ENCODE peak calls at places on chromosome 22, in nine cellular contexts. Y is cardiac muscle cell, U is HFFc6, Q is AG10803, L is spleen, S is tibial nerve, D is fibroblast of lung, R is RWPE1, C is progenitor cell of endocrine pancreas. V is an unnamed sample.

GRCh38 chr22:49518436-49518970 is 309.2 kb downstream of the BRD1 start:
- DNase-seq in Y (no peak), U (no peak), Q (no peak), L (peak), S (no peak), D (no peak), R (no peak), C (no peak), V (no peak)

GRCh38 chr22:25070870-25071465 is 118.5 kb downstream of the KIAA1671 start:
- DNase-seq in Y (peak), U (no peak), Q (no peak), L (no peak), S (no peak), D (no peak), R (no peak), C (no peak), V (no peak)

GRCh38 chr22:36435516-36436415 is 45.7 kb downstream of the TXN2 start:
- DNase-seq in Y (no peak), U (no peak), Q (no peak), L (peak), S (no peak), D (no peak), R (no peak), C (no peak), V (no peak)

GRCh38 chr22:17087176-17088131 is 2.7 kb downstream of the IL17RA start:
- DNase-seq in Y (peak), U (peak), Q (peak), L (no peak), S (no peak), D (peak), R (no peak), C (no peak), V (no peak)

GRCh38 chr22:42262964-42263363 is 7.5 kb downstream of the TCF20 start:
- DNase-seq in Y (peak), U (no peak), Q (no peak), L (no peak), S (no peak), D (no peak), R (no peak), C (no peak), V (no peak)

GRCh38 chr22:45818130-45819085 is 146.8 kb downstream of the ATXN10 start:
- DNase-seq in Y (no peak), U (no peak), Q (no peak), L (no peak), S (no peak), D (peak), R (no peak), C (no peak), V (no peak)

GRCh38 chr22:18152519-18152918 is 2.5 kb downstream of the USP18 start:
- DNase-seq in Y (no peak), U (no peak), Q (no peak), L (no peak), S (no peak), D (no peak), R (no peak), C (no peak), V (no peak)

GRCh38 chr22:37684803-37685615 is 1.1 kb upstream of the NOL12 start:
- DNase-seq in Y (no peak), U (no peak), Q (no peak), L (no peak), S (no peak), D (no peak), R (no peak), C (no peak), V (no peak)

GRCh38 chr22:42432020-42432596 is at the start of gene NFAM1:
- DNase-seq in Y (no peak), U (no peak), Q (no peak), L (peak), S (no peak), D (no peak), R (no peak), C (no peak), V (no peak)

GRCh38 chr22:40817737-40818136 is 1.4 kb downstream of the SLC25A17 start:
- DNase-seq in Y (no peak), U (no peak), Q (no peak), L (no peak), S (no peak), D (no peak), R (no peak), C (no peak), V (no peak)

GRCh38 chr22:25083414-25084166 is 116.1 kb upstream of the CRYBB3 start:
- DNase-seq in Y (no peak), U (no peak), Q (no peak), L (no peak), S (peak), D (no peak), R (no peak), C (no peak), V (no peak)

GRCh38 chr22:41983516-41983915 is 14.3 kb downstream of the SEPTIN3 start:
- DNase-seq in Y (peak), U (peak), Q (peak), L (no peak), S (no peak), D (no peak), R (no peak), C (no peak), V (no peak)

GRCh38 chr22:45316796-45317526 is 7.2 kb downstream of the FAM118A start:
- DNase-seq in Y (no peak), U (no peak), Q (no peak), L (no peak), S (no peak), D (no peak), R (no peak), C (no peak), V (no peak)

GRCh38 chr22:35984776-35985175 is 43.8 kb downstream of the RBFOX2 start:
- DNase-seq in Y (no peak), U (no peak), Q (peak), L (no peak), S (no peak), D (no peak), R (no peak), C (no peak), V (no peak)

GRCh38 chr22:37032535-37033460 is 13.3 kb downstream of the MPST start:
- DNase-seq in Y (peak), U (no peak), Q (peak), L (no peak), S (no peak), D (peak), R (peak), C (peak), V (no peak)

GRCh38 chr22:49382451-49382735 is 445.3 kb downstream of the BRD1 start:
- DNase-seq in Y (no peak), U (no peak), Q (no peak), L (peak), S (no peak), D (no peak), R (no peak), C (no peak), V (no peak)

GRCh38 chr22:37418627-37419369 is 8.5 kb downstream of the ELFN2 start:
- DNase-seq in Y (no peak), U (no peak), Q (no peak), L (no peak), S (no peak), D (no peak), R (no peak), C (no peak), V (no peak)

GRCh38 chr22:38109391-38110000 is 988 bp downstream of the BAIAP2L2 start:
- DNase-seq in Y (no peak), U (no peak), Q (no peak), L (no peak), S (no peak), D (no peak), R (no peak), C (no peak), V (no peak)

DNA sequence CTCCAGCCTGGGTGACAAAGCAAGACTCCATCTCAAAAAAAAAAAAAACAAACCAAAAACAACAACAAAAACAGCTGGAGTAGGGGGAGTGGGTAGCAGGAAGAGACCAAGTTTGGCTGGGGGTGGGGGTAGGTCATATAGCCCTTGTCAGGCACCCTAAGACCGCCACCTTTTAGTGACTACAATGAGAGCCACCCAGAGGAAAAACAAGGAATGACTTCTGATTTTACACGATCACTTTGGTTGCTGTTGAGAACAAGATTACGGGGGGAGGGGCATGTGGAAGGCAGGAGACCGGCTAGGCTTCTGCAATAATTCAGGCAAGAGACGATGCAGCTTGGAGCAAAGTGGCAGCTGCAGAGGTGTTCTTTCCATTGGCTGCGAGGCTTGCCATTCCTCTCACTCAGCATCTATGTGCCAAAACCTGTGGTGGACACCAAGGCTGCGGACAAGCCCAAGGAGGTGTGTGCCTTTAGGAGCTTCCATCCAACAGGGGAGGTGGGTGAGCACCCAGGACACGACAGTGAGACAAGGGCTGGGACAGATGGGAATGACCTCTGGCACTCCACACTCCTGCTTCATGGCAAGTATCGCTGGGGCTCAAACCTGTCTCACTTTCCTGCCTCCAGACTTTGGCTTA is 1.7 kb downstream of the RPS19BP1 start:
- DNase-seq in Y (peak), U (no peak), Q (peak), L (no peak), S (no peak), D (peak), R (peak), C (no peak), V (no peak)
- TF ChIP-seq CTCF in Y (peak), U (peak), Q (peak), L (no peak), S (no peak), D (peak), R (peak), C (peak), V (peak)

GRCh38 chr22:20016734-20017621 is at the start of gene ARVCF:
- DNase-seq in Y (peak), U (peak), Q (peak), L (peak), S (peak), D (peak), R (peak), C (peak), V (peak)
- TF ChIP-seq CTCF in Y (peak), U (peak), Q (no peak), L (peak), S (peak), D (peak), R (no peak), C (peak), V (peak)

DNA sequence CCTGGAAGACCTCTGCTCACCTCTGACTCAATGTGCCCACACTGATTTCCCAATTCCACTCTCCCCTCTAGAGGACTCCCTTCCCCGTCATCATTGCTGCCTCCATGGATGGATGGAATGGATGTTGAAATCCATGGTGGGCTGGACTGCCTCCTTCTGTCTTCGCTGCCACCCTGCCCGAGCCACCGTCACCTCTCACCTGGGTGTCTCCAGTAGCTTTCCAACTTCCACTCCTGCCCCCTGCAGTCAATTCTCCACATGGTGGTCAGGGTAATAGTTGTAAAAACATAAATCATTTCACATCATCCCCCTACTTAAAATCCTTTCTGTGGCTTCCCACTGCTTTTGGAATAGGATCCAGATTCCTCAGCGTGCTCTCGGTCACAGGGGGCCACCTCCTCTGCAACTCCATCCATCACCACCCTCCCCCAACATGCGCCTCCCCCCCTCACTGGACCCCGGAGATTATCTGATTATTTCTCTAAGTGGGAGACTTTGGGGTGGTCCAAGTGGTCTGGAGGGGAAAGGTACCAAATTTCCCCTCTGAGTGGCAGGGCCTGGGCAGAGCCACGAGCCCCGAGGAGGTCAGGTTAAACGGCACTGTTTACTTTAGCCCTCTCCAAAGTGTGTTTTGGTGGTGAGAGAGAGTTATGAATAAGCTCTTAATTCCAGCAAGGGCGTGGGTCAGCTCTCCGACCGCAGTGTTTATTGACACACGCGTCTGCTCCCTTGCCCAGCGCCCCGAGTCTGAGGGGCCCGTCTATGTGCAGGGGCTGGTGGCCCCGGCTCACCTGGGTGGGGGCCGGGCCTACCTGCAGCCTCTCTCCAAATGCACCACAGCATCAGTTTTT is 313.7 kb downstream of the MN1 start:
- DNase-seq in Y (no peak), U (peak), Q (no peak), L (no peak), S (no peak), D (peak), R (no peak), C (no peak), V (no peak)
- TF ChIP-seq CTCF in Y (no peak), U (peak), Q (no peak), L (no peak), S (no peak), D (no peak), R (no peak), C (no peak), V (no peak)

GRCh38 chr22:29606320-29606719 is 2.9 kb downstream of the NF2 start:
- DNase-seq in Y (no peak), U (no peak), Q (no peak), L (no peak), S (no peak), D (no peak), R (no peak), C (no peak), V (no peak)

GRCh38 chr22:29605236-29605850 is 1.9 kb downstream of the NF2 start:
- DNase-seq in Y (no peak), U (no peak), Q (no peak), L (peak), S (no peak), D (no peak), R (no peak), C (no peak), V (no peak)

GRCh38 chr22:29607426-29607825 is 4.0 kb downstream of the NF2 start:
- DNase-seq in Y (peak), U (no peak), Q (no peak), L (no peak), S (no peak), D (no peak), R (no peak), C (no peak), V (no peak)

GRCh38 chr22:29600846-29601245 is 2.6 kb upstream of the NF2 start:
- DNase-seq in Y (no peak), U (no peak), Q (no peak), L (no peak), S (no peak), D (no peak), R (no peak), C (no peak), V (no peak)

DNA sequence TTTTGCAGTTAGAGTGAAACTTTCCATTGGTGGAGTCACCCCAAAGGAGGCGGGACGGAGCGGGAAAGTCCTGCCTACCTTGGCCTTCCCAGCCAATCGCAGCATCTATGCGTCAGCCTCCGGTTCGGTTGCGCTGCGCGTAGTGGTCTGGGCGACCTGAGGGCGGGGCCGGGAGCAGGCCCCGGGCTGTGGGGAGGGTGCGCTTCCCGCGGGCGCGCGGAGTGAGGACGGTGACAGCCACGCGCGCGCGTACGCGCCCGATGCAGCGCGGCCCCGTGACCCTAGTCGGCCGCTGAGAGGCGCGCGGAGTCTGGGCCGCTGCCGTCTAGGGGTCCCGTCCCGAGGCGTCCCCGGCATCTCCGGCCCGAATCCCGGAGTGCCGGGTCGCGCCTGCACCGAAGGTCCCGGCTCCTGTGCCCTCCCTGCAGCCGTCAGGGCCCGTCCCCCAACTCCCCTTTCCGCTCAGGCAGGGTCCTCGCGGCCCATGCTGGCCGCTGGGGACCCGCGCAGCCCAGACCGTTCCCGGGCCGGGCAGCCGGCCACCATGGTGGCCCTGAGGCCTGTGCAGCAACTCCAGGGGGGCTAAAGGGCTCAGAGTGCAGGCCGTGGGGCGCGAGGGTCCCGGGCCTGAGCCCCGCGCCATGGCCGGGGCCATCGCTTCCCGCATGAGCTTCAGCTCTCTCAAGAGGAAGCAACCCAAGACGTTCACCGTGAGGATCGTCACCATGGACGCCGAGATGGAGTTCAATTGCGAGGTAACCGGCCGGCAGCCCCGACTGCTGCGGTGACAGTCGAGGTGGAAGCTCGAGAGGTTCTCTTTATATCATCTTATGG is at the start of gene NF2:
- DNase-seq in Y (peak), U (peak), Q (peak), L (peak), S (peak), D (peak), R (peak), C (peak), V (peak)
- TF ChIP-seq CTCF in Y (no peak), U (peak), Q (no peak), L (no peak), S (no peak), D (no peak), R (no peak), C (no peak), V (no peak)

GRCh38 chr22:43795320-43795719 is 16.8 kb downstream of the EFCAB6 start:
- DNase-seq in Y (no peak), U (no peak), Q (no peak), L (no peak), S (no peak), D (no peak), R (no peak), C (no peak), V (no peak)

GRCh38 chr22:43800970-43801369 is 11.1 kb downstream of the EFCAB6 start:
- DNase-seq in Y (no peak), U (no peak), Q (no peak), L (no peak), S (no peak), D (no peak), R (no peak), C (no peak), V (no peak)

GRCh38 chr22:43798492-43798891 is 13.6 kb downstream of the EFCAB6 start:
- DNase-seq in Y (no peak), U (no peak), Q (no peak), L (no peak), S (no peak), D (no peak), R (no peak), C (no peak), V (no peak)

GRCh38 chr22:43792905-43793304 is 19.2 kb downstream of the EFCAB6 start:
- DNase-seq in Y (no peak), U (no peak), Q (no peak), L (no peak), S (no peak), D (no peak), R (no peak), C (no peak), V (no peak)

DNA sequence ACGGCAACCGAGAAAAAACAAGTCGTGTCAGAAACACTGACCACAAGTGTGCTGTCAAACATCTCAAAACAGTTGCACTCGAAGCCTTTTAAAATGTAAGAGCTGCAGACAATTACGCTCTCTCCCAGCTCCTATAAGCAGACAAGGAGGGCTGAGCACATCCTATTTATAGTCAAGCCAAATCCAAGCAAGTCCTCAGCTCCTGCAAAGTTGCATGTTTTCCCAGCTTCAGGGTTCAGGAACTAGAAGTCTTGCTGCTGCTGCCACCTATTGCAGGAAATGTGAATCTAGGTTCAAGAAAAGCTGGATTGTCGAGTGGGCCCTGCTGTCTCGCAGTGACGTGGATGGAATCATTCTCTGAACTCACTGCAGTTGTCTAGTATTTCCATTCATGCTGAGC is 15.5 kb downstream of the EFCAB6 start:
- DNase-seq in Y (peak), U (peak), Q (peak), L (no peak), S (no peak), D (peak), R (no peak), C (no peak), V (no peak)
- TF ChIP-seq CTCF in Y (peak), U (peak), Q (peak), L (no peak), S (peak), D (peak), R (peak), C (peak), V (no peak)